ENCODE peak calls at places on chromosome 17, in six cellular contexts. G is K562, L is HCT116, H is HepG2, X is H1, Z is GM12878. A is an unnamed sample.
A peak's percentile ranks its signal among the peaks of the same experiment; 100 is the strongest.

GRCh38 chr17:32909787-32910369 is 18.1 kb upstream of the TMEM98 start:
- DNase-seq in G (peak; percentile 94), Z (peak; percentile 46), L (peak; percentile 78), H (peak; percentile 71), X (peak; percentile 80), A (peak; percentile 81)

GRCh38 chr17:17527534-17527933 is 31.3 kb upstream of the RASD1 start:
- DNase-seq in X (no peak), H (no peak), Z (no peak), L (no peak), G (no peak), A (no peak)

GRCh38 chr17:8387914-8388651 is 5.1 kb upstream of the RPL26 start:
- DNase-seq in L (no peak), X (no peak), H (no peak), Z (no peak), G (no peak), A (no peak)

GRCh38 chr17:78490156-78490555 is 87.0 kb downstream of the DNAH17 start:
- DNase-seq in Z (no peak), L (no peak), X (no peak), G (no peak), H (no peak), A (no peak)

GRCh38 chr17:49183341-49183740 is 27.0 kb downstream of the GNGT2 start:
- DNase-seq in L (no peak), Z (no peak), H (no peak), G (no peak), X (no peak), A (no peak)

GRCh38 chr17:31416503-31416923 is 25.0 kb downstream of the RAB11FIP4 start:
- DNase-seq in G (no peak), Z (no peak), L (no peak), X (no peak), H (peak; percentile 79), A (no peak)

GRCh38 chr17:36739208-36739607 is 137.8 kb downstream of the MRM1 start:
- DNase-seq in G (no peak), L (no peak), Z (no peak), H (no peak), X (no peak), A (no peak)

GRCh38 chr17:60468371-60468770 is 46.1 kb downstream of the CHCT1 start:
- DNase-seq in Z (no peak), G (no peak), X (no peak), L (no peak), H (no peak), A (no peak)

GRCh38 chr17:39663688-39664580 is 1.2 kb upstream of the TCAP start:
- DNase-seq in H (peak; percentile 50), G (peak; percentile 80), X (peak; percentile 85), Z (no peak), L (peak; percentile 35), A (no peak)

GRCh38 chr17:38943607-38944006 is 18.2 kb downstream of the LASP1NB start:
- DNase-seq in G (no peak), L (no peak), H (no peak), Z (no peak), X (no peak), A (no peak)

GRCh38 chr17:45302649-45303173 is 14.1 kb downstream of the MAP3K14 start:
- DNase-seq in L (no peak), Z (peak; percentile 89), G (no peak), H (no peak), X (no peak), A (no peak)

GRCh38 chr17:60656499-60656898 is 21.2 kb upstream of the BCAS3 start:
- DNase-seq in X (no peak), L (no peak), H (no peak), Z (no peak), G (peak; percentile 51), A (no peak)

GRCh38 chr17:979539-980405 is at the start of gene NXN:
- DNase-seq in H (peak; percentile 47), G (peak; percentile 61), X (peak; percentile 98), L (no peak), Z (no peak), A (peak; percentile 32)
- TF ChIP-seq ZNF274 in H (no peak), G (no peak), X (no peak), L (no peak), Z (no peak), A (no peak)

DNA sequence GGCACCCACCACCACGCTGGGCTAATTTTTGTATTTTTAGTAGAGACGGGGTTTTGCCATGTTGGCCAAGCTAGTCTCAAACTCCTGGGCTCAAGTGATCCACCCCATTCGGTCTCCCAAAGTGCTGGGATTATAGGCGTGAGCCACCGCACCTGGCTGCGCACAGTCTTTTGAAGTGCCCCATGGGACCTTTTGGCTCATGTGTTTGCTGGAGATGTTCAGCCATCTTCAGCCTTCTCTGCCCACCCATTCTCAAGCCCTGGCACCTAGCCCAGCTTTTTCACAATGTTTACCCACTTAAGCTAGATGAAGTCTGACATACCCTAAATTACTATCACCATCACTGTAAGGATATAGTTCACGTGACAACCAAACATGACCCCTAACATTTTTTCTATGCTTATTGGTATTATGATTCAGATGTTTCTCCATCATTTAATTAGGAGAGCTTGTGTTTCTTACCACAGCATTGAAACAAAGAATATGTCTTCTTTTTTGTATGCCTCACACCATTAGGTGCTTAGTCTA is 32.3 kb downstream of the PECAM1 start:
- DNase-seq in X (no peak), H (no peak), L (no peak), G (no peak), Z (no peak), A (no peak)
- TF ChIP-seq YY1 in X (no peak), H (no peak), L (no peak), G (no peak), Z (no peak), A (no peak)

GRCh38 chr17:2034157-2034556 is 4.2 kb downstream of the DPH1 start:
- DNase-seq in G (no peak), Z (no peak), X (no peak), L (no peak), H (no peak), A (no peak)

GRCh38 chr17:2035549-2036490 is 5.9 kb downstream of the DPH1 start:
- DNase-seq in G (no peak), Z (no peak), L (no peak), H (no peak), X (no peak), A (no peak)

GRCh38 chr17:2033128-2033527 is 3.2 kb downstream of the DPH1 start:
- DNase-seq in H (no peak), G (no peak), X (no peak), L (no peak), Z (no peak), A (no peak)

GRCh38 chr17:2030779-2031163 is 818 bp downstream of the DPH1 start:
- DNase-seq in X (no peak), Z (no peak), H (no peak), L (peak; percentile 79), G (peak; percentile 88), A (no peak)

GRCh38 chr17:2034806-2035548 is 5.0 kb downstream of the DPH1 start:
- DNase-seq in G (no peak), H (no peak), Z (no peak), L (no peak), X (no peak), A (no peak)
- TF ChIP-seq ZNF274 in G (no peak), H (no peak), Z (no peak), L (no peak), X (no peak), A (no peak)

GRCh38 chr17:43372273-43372911 is 26.4 kb upstream of the ARL4D start:
- DNase-seq in L (no peak), H (no peak), Z (peak; percentile 79), G (no peak), X (no peak), A (no peak)
- TF ChIP-seq YY1 in L (no peak), H (no peak), Z (no peak), G (no peak), X (no peak), A (no peak)

DNA sequence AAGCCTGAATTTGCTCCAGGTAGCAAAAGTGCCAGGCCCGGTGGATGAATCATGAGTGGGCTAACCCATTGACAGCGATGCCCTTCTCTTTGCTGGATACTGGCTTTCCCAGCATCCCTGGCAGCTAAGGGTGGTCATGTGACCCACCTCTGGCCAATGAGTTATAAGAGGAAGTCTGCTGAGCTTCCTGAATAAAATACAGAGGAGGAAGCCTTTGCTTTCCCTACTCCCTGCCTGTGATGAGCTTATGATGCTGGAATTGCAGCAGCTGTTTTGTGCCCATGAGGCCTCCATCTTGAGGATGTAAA is 15.0 kb upstream of the ATP2A3 start:
- DNase-seq in Z (no peak), L (no peak), X (no peak), G (no peak), H (no peak), A (no peak)
- TF ChIP-seq ZNF274 in Z (no peak), L (no peak), X (no peak), G (no peak), H (no peak), A (no peak)

GRCh38 chr17:27496971-27497370 is 40.7 kb downstream of the KSR1 start:
- DNase-seq in Z (no peak), H (no peak), L (no peak), G (peak; percentile 65), X (no peak), A (no peak)

GRCh38 chr17:27495460-27495859 is 39.2 kb downstream of the KSR1 start:
- DNase-seq in Z (no peak), G (no peak), L (no peak), X (no peak), H (no peak), A (no peak)

GRCh38 chr17:27494192-27495091 is 38.2 kb downstream of the KSR1 start:
- DNase-seq in X (no peak), Z (no peak), H (peak; percentile 84), L (peak; percentile 51), G (no peak), A (no peak)

GRCh38 chr17:27496501-27496943 is 40.3 kb downstream of the KSR1 start:
- DNase-seq in L (no peak), Z (no peak), H (peak; percentile 87), G (no peak), X (no peak), A (no peak)

DNA sequence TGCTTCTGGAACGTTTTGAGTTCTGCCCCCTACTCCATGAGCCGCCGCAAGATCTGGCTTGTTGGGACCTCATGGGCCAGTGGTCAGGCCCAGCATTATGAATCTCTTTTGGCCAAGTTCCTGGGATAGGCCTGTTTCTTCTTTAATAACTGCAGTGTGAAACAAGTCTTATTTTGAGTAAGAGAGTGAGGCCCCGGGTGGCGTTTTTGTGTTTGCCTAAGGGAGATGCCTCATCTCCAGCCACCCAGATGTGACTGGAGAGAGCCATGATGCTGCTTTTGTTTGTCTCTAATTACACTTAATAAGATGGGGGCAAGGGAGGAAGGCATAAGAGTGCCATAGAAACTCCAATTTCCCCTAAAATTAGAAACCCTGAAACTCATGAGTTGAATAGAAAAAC is 39.8 kb downstream of the KSR1 start:
- DNase-seq in Z (no peak), G (no peak), L (no peak), H (no peak), X (no peak), A (no peak)
- TF ChIP-seq YY1 in Z (no peak), G (no peak), L (no peak), H (no peak), X (no peak), A (no peak)

GRCh38 chr17:4331614-4332013 is 34.9 kb downstream of the UBE2G1 start:
- DNase-seq in Z (no peak), X (no peak), L (no peak), H (no peak), G (peak; percentile 56), A (no peak)
- TF ChIP-seq ZNF274 in Z (no peak), X (no peak), L (no peak), H (no peak), G (no peak), A (no peak)